ENCODE peak calls at places on chromosomes 7 and 10, in ten cellular contexts. One of them, this sample, is unnamed.

GRCh38 chr10:114208351-114208750 is 29.2 kb downstream of the TDRD1 start:
- DNase-seq in substantia nigra: no peak
- DNase-seq in neural crest cell: no peak
- DNase-seq in GM12891: no peak
- DNase-seq in T-helper 2 cell: no peak
- DNase-seq in OCI-M1: no peak
- DNase-seq in neuronal stem cell: peak
- DNase-seq in pancreas: no peak
- DNase-seq in body of pancreas: no peak
- DNase-seq in cardiac muscle cell: peak
- DNase-seq in this sample: no peak

GRCh38 chr10:3692331-3692860 is 92.6 kb downstream of the KLF6 start:
- DNase-seq in cardiac muscle cell: no peak
- DNase-seq in GM12891: no peak
- DNase-seq in T-helper 2 cell: no peak
- DNase-seq in neural crest cell: no peak
- DNase-seq in neuronal stem cell: no peak
- DNase-seq in body of pancreas: no peak
- DNase-seq in OCI-M1: peak
- DNase-seq in substantia nigra: no peak
- DNase-seq in pancreas: no peak
- DNase-seq in this sample: no peak

GRCh38 chr10:14555806-14556205 is 218.9 kb downstream of the FAM107B start:
- DNase-seq in GM12891: no peak
- DNase-seq in neural crest cell: no peak
- DNase-seq in neuronal stem cell: no peak
- DNase-seq in T-helper 2 cell: no peak
- DNase-seq in body of pancreas: peak
- DNase-seq in cardiac muscle cell: peak
- DNase-seq in substantia nigra: no peak
- DNase-seq in OCI-M1: no peak
- DNase-seq in pancreas: no peak
- DNase-seq in this sample: no peak

GRCh38 chr7:94223375-94224084 is 171.2 kb upstream of the COL1A2 start:
- DNase-seq in pancreas: no peak
- DNase-seq in body of pancreas: no peak
- DNase-seq in GM12891: no peak
- DNase-seq in T-helper 2 cell: no peak
- DNase-seq in cardiac muscle cell: peak
- DNase-seq in OCI-M1: peak
- DNase-seq in substantia nigra: no peak
- DNase-seq in neural crest cell: peak
- DNase-seq in neuronal stem cell: peak
- DNase-seq in this sample: no peak

GRCh38 chr7:134693256-134693655 is 46.6 kb downstream of the BPGM start:
- DNase-seq in GM12891: no peak
- DNase-seq in neuronal stem cell: no peak
- DNase-seq in pancreas: no peak
- DNase-seq in substantia nigra: no peak
- DNase-seq in body of pancreas: no peak
- DNase-seq in OCI-M1: no peak
- DNase-seq in T-helper 2 cell: no peak
- DNase-seq in cardiac muscle cell: no peak
- DNase-seq in neural crest cell: no peak
- DNase-seq in this sample: no peak

GRCh38 chr10:125157473-125157865 is 2.9 kb downstream of the CTBP2 start:
- DNase-seq in body of pancreas: peak
- DNase-seq in pancreas: no peak
- DNase-seq in OCI-M1: peak
- DNase-seq in cardiac muscle cell: no peak
- DNase-seq in neuronal stem cell: no peak
- DNase-seq in T-helper 2 cell: no peak
- DNase-seq in substantia nigra: no peak
- DNase-seq in neural crest cell: no peak
- DNase-seq in GM12891: no peak
- DNase-seq in this sample: no peak

GRCh38 chr7:121126801-121127534 is 138.5 kb downstream of the CPED1 start:
- DNase-seq in neuronal stem cell: no peak
- DNase-seq in OCI-M1: peak
- DNase-seq in T-helper 2 cell: no peak
- DNase-seq in pancreas: no peak
- DNase-seq in neural crest cell: no peak
- DNase-seq in cardiac muscle cell: no peak
- DNase-seq in GM12891: no peak
- DNase-seq in body of pancreas: no peak
- DNase-seq in substantia nigra: no peak
- DNase-seq in this sample: no peak

GRCh38 chr7:146096994-146097393 is 19.6 kb upstream of the CNTNAP2 start:
- DNase-seq in cardiac muscle cell: peak
- DNase-seq in body of pancreas: no peak
- DNase-seq in neuronal stem cell: no peak
- DNase-seq in substantia nigra: no peak
- DNase-seq in pancreas: no peak
- DNase-seq in T-helper 2 cell: no peak
- DNase-seq in GM12891: no peak
- DNase-seq in OCI-M1: peak
- DNase-seq in neural crest cell: no peak
- DNase-seq in this sample: no peak

GRCh38 chr10:76403876-76404275 is 972.5 kb downstream of the LRMDA start:
- DNase-seq in pancreas: no peak
- DNase-seq in neuronal stem cell: no peak
- DNase-seq in body of pancreas: no peak
- DNase-seq in substantia nigra: no peak
- DNase-seq in OCI-M1: no peak
- DNase-seq in neural crest cell: no peak
- DNase-seq in cardiac muscle cell: no peak
- DNase-seq in T-helper 2 cell: no peak
- DNase-seq in GM12891: no peak
- DNase-seq in this sample: no peak

GRCh38 chr10:116659049-116659670 is 38.4 kb downstream of the PNLIPRP2 start:
- DNase-seq in pancreas: no peak
- DNase-seq in body of pancreas: peak
- DNase-seq in OCI-M1: no peak
- DNase-seq in neural crest cell: no peak
- DNase-seq in GM12891: no peak
- DNase-seq in neuronal stem cell: no peak
- DNase-seq in cardiac muscle cell: no peak
- DNase-seq in substantia nigra: no peak
- DNase-seq in T-helper 2 cell: no peak
- DNase-seq in this sample: no peak

GRCh38 chr10:96600337-96600736 is 13.5 kb upstream of the TM9SF3 start:
- DNase-seq in neuronal stem cell: no peak
- DNase-seq in OCI-M1: no peak
- DNase-seq in pancreas: no peak
- DNase-seq in GM12891: no peak
- DNase-seq in substantia nigra: no peak
- DNase-seq in neural crest cell: no peak
- DNase-seq in T-helper 2 cell: no peak
- DNase-seq in body of pancreas: no peak
- DNase-seq in cardiac muscle cell: no peak
- DNase-seq in this sample: no peak

GRCh38 chr7:11749629-11750028 is 82.4 kb downstream of the THSD7A start:
- DNase-seq in body of pancreas: no peak
- DNase-seq in substantia nigra: no peak
- DNase-seq in pancreas: no peak
- DNase-seq in OCI-M1: no peak
- DNase-seq in GM12891: no peak
- DNase-seq in cardiac muscle cell: no peak
- DNase-seq in neuronal stem cell: no peak
- DNase-seq in T-helper 2 cell: no peak
- DNase-seq in neural crest cell: no peak
- DNase-seq in this sample: no peak

GRCh38 chr10:118805146-118805545 is 50.4 kb upstream of the CACUL1 start:
- DNase-seq in substantia nigra: no peak
- DNase-seq in T-helper 2 cell: no peak
- DNase-seq in neuronal stem cell: no peak
- DNase-seq in GM12891: no peak
- DNase-seq in pancreas: no peak
- DNase-seq in cardiac muscle cell: no peak
- DNase-seq in OCI-M1: no peak
- DNase-seq in body of pancreas: no peak
- DNase-seq in neural crest cell: no peak
- DNase-seq in this sample: no peak

GRCh38 chr10:129509835-129510234 is 42.8 kb downstream of the MGMT start:
- DNase-seq in substantia nigra: no peak
- DNase-seq in OCI-M1: no peak
- DNase-seq in neural crest cell: no peak
- DNase-seq in neuronal stem cell: no peak
- DNase-seq in body of pancreas: no peak
- DNase-seq in T-helper 2 cell: no peak
- DNase-seq in GM12891: no peak
- DNase-seq in cardiac muscle cell: no peak
- DNase-seq in pancreas: no peak
- DNase-seq in this sample: no peak

GRCh38 chr10:110637558-110638053 is 6.5 kb upstream of the RBM20 start:
- DNase-seq in neuronal stem cell: no peak
- DNase-seq in OCI-M1: no peak
- DNase-seq in pancreas: no peak
- DNase-seq in body of pancreas: no peak
- DNase-seq in T-helper 2 cell: no peak
- DNase-seq in neural crest cell: no peak
- DNase-seq in cardiac muscle cell: peak
- DNase-seq in substantia nigra: no peak
- DNase-seq in GM12891: no peak
- DNase-seq in this sample: no peak

GRCh38 chr7:86653919-86654659 is 10.4 kb downstream of the GRM3 start:
- DNase-seq in pancreas: no peak
- DNase-seq in T-helper 2 cell: no peak
- DNase-seq in GM12891: no peak
- DNase-seq in substantia nigra: peak
- DNase-seq in body of pancreas: peak
- DNase-seq in neuronal stem cell: peak
- DNase-seq in cardiac muscle cell: peak
- DNase-seq in neural crest cell: no peak
- DNase-seq in OCI-M1: peak
- DNase-seq in this sample: no peak

GRCh38 chr10:132111871-132112341 is 46.2 kb downstream of the JAKMIP3 start:
- DNase-seq in body of pancreas: peak
- DNase-seq in neuronal stem cell: no peak
- DNase-seq in neural crest cell: no peak
- DNase-seq in T-helper 2 cell: no peak
- DNase-seq in pancreas: no peak
- DNase-seq in substantia nigra: no peak
- DNase-seq in cardiac muscle cell: no peak
- DNase-seq in GM12891: no peak
- DNase-seq in OCI-M1: no peak
- DNase-seq in this sample: no peak

GRCh38 chr7:136874393-136875032 is 6.1 kb downstream of the CHRM2 start:
- DNase-seq in cardiac muscle cell: no peak
- DNase-seq in GM12891: no peak
- DNase-seq in pancreas: no peak
- DNase-seq in body of pancreas: no peak
- DNase-seq in neuronal stem cell: peak
- DNase-seq in neural crest cell: no peak
- DNase-seq in substantia nigra: no peak
- DNase-seq in T-helper 2 cell: no peak
- DNase-seq in OCI-M1: peak
- DNase-seq in this sample: no peak

This sample was measured in GM10248.